ENCODE peak calls at places on chromosome 20, in five cellular contexts. O, H, S, Z and D are unnamed samples.

GRCh38 chr20:24870876-24871275 is 78.2 kb upstream of the CST7 start:
- DNase-seq in O (no peak), H (no peak), S (no peak), Z (no peak), D (peak; percentile 41)

GRCh38 chr20:63972312-63973159 is 2.8 kb upstream of the ZNF512B start:
- DNase-seq in O (peak; percentile 26), H (no peak), S (peak; percentile 27), Z (no peak), D (peak; percentile 71)

GRCh38 chr20:48737463-48738093 is 90.2 kb downstream of the PREX1 start:
- DNase-seq in O (no peak), H (peak; percentile 27), S (no peak), Z (no peak), D (no peak)

GRCh38 chr20:17873410-17874270 is 95.0 kb downstream of the SNX5 start:
- DNase-seq in O (peak; percentile 89), H (peak; percentile 25), S (peak; percentile 75), Z (peak; percentile 95), D (peak; percentile 97)

GRCh38 chr20:592506-592905 is 17.6 kb downstream of the TCF15 start:
- DNase-seq in O (no peak), H (no peak), S (no peak), Z (no peak), D (peak; percentile 17)

GRCh38 chr20:18802012-18802634 is 11.5 kb upstream of the SCP2D1 start:
- DNase-seq in O (no peak), H (no peak), S (no peak), Z (no peak), D (no peak)

GRCh38 chr20:51354769-51355319 is 187.7 kb downstream of the NFATC2 start:
- DNase-seq in O (no peak), H (no peak), S (no peak), Z (no peak), D (peak; percentile 63)

GRCh38 chr20:37763105-37763504 is 69.3 kb downstream of the CTNNBL1 start:
- DNase-seq in O (no peak), H (no peak), S (no peak), Z (no peak), D (no peak)

GRCh38 chr20:9081423-9081966 is 12.6 kb downstream of the PLCB4 start:
- DNase-seq in O (no peak), H (no peak), S (no peak), Z (no peak), D (no peak)

GRCh38 chr20:20711413-20711812 is 1.0 kb downstream of the RALGAPA2 start:
- DNase-seq in O (no peak), H (no peak), S (peak; percentile 13), Z (no peak), D (no peak)

GRCh38 chr20:63893999-63894357 is 948 bp upstream of the DNAJC5 start:
- DNase-seq in O (no peak), H (peak; percentile 16), S (no peak), Z (no peak), D (no peak)

GRCh38 chr20:17417221-17417620 is 114.0 kb downstream of the BFSP1 start:
- DNase-seq in O (no peak), H (no peak), S (no peak), Z (no peak), D (no peak)

GRCh38 chr20:47665221-47665991 is 119.9 kb downstream of the SULF2 start:
- DNase-seq in O (no peak), H (no peak), S (peak; percentile 35), Z (no peak), D (no peak)

GRCh38 chr20:46541229-46541935 is 9.1 kb downstream of the OCSTAMP start:
- DNase-seq in O (no peak), H (no peak), S (peak; percentile 61), Z (no peak), D (no peak)

GRCh38 chr20:53916173-53916512 is 154.3 kb downstream of the BCAS1 start:
- DNase-seq in O (no peak), H (no peak), S (no peak), Z (no peak), D (no peak)

GRCh38 chr20:24160563-24161355 is 172.2 kb upstream of the GGTLC1 start:
- DNase-seq in O (peak; percentile 28), H (peak; percentile 69), S (peak; percentile 75), Z (peak; percentile 72), D (no peak)

GRCh38 chr20:19688031-19688806 is 69.8 kb upstream of the RIN2 start:
- DNase-seq in O (peak; percentile 76), H (peak; percentile 53), S (peak; percentile 68), Z (peak; percentile 83), D (peak; percentile 76)

GRCh38 chr20:41717464-41717863 is 99.3 kb upstream of the CHD6 start:
- DNase-seq in O (no peak), H (no peak), S (no peak), Z (peak; percentile 60), D (no peak)

GRCh38 chr20:60465993-60466682 is 507.9 kb downstream of the CDH26 start:
- DNase-seq in O (no peak), H (no peak), S (no peak), Z (no peak), D (no peak)

GRCh38 chr20:2871111-2871465 is 2.2 kb upstream of the PTPRA start:
- DNase-seq in O (no peak), H (no peak), S (no peak), Z (no peak), D (peak; percentile 43)

GRCh38 chr20:17343631-17344447 is 117.0 kb downstream of the PCSK2 start:
- DNase-seq in O (no peak), H (no peak), S (no peak), Z (no peak), D (no peak)

GRCh38 chr20:21516861-21517565 is 3.1 kb upstream of the NKX2-2 start:
- DNase-seq in O (no peak), H (peak; percentile 55), S (peak; percentile 79), Z (no peak), D (no peak)

GRCh38 chr20:672975-673604 is 2.5 kb downstream of the SCRT2 start:
- DNase-seq in O (no peak), H (no peak), S (peak; percentile 84), Z (no peak), D (no peak)

GRCh38 chr20:24724982-24725533 is 224.0 kb upstream of the CST7 start:
- DNase-seq in O (no peak), H (no peak), S (no peak), Z (no peak), D (no peak)

GRCh38 chr20:46004187-46004586 is 4.5 kb upstream of the MMP9 start:
- DNase-seq in O (peak; percentile 17), H (no peak), S (no peak), Z (peak; percentile 46), D (no peak)

GRCh38 chr20:60465439-60465838 is 507.2 kb downstream of the CDH26 start:
- DNase-seq in O (no peak), H (no peak), S (no peak), Z (no peak), D (no peak)

GRCh38 chr20:34546751-34547181 is 11.8 kb upstream of the MAP1LC3A start:
- DNase-seq in O (no peak), H (no peak), S (peak; percentile 38), Z (no peak), D (no peak)

GRCh38 chr20:49811825-49812462 is 684 bp upstream of the SLC9A8 start:
- DNase-seq in O (no peak), H (no peak), S (peak; percentile 30), Z (peak; percentile 50), D (no peak)

GRCh38 chr20:13105864-13106457 is 97.2 kb downstream of the SPTLC3 start:
- DNase-seq in O (no peak), H (peak; percentile 50), S (no peak), Z (peak; percentile 7), D (no peak)

GRCh38 chr20:25315418-25316210 is 67.7 kb downstream of the PYGB start:
- DNase-seq in O (no peak), H (no peak), S (peak; percentile 26), Z (no peak), D (peak; percentile 57)

DNA sequence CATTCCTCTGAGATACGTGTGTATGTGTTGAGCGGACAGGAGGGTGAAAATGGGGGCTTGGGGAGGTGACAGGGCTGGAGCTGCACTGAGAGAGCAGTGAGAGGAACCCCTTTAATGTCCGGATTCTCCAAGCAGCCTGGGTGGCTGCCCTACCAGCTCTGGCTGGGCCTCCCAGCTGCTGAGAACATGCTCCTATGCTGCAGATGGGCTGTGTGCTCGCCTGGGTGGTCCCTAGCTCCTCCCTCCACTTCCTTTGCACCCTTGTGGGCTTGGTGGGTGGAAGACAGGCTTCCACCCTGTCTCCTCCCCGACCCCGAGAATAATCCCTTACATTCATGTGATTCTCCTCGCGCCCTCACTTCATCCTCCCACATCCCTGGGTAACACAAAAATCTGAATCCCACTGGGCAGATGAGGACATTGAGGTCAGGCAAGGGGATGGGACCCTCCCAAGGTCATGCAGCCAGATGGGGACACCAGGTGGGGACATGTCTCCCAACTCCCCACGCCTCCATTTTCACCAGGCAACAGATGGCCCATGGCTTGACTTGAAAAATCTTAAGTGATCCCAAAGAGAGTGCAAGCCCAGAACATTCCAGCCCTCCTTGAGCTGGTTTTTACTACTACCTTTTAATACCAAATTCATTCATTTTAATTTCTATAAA is 4.8 kb upstream of the PDRG1 start:
- DNase-seq in O (no peak), H (no peak), S (no peak), Z (no peak), D (no peak)
- H3K4me3 ChIP-seq in O (no peak overlapping the region), H (no peak overlapping the region), S (no peak overlapping the region), Z (no peak overlapping the region), D (no peak overlapping the region)

GRCh38 chr20:44203161-44203560 is 7.4 kb downstream of the OSER1 start:
- DNase-seq in O (no peak), H (no peak), S (no peak), Z (no peak), D (no peak)
- H3K36me3 ChIP-seq in O (peaks cover 70% of the 10 kb centered on the region), H (peaks cover 5% of the 10 kb centered on the region), S (peaks cover 13% of the 10 kb centered on the region), Z (no peaks in the 10 kb centered on the region), D (peaks cover 28% of the 10 kb centered on the region)

GRCh38 chr20:3901028-3901746 is 12.0 kb downstream of the PANK2 start:
- DNase-seq in O (no peak), H (no peak), S (no peak), Z (no peak), D (no peak)
- H3K4me3 ChIP-seq in O (no peak overlapping the region), H (no peak overlapping the region), S (no peak overlapping the region), Z (no peak overlapping the region), D (no peak overlapping the region)

DNA sequence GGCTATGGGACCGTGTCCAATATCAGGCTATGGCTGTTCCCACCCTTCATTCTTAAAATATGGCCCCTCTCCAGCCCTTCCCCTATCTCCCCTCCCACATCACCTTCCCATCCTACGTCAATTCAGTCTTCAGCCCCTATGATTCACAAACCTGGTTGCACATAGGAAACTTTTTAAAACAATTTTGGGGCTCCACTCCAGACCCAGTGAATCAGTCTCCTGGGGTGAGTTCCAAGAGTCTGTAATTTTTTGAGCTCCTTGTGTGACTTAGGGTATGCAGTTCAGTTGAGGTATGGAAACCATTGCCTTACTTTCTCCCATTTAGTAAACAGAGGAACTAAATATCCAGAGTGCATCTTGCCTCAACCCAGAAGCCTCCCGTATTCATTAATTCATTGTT is 5.5 kb downstream of the HNF4A start:
- DNase-seq in O (no peak), H (no peak), S (no peak), Z (no peak), D (no peak)
- H3K36me3 ChIP-seq in O (no peaks in the 10 kb centered on the region), H (no peaks in the 10 kb centered on the region), S (no peaks in the 10 kb centered on the region), Z (no peaks in the 10 kb centered on the region), D (no peaks in the 10 kb centered on the region)